ENCODE peak calls at places on chromosomes 3 and 15, in eight cellular contexts. S, O, H, U, N, X, I and J are unnamed samples.

GRCh38 chr15:84387086-84387485 is 151.5 kb downstream of the GOLGA6L4 start:
- DNase-seq in S (no peak), O (no peak), H (no peak), U (peak; percentile 29), N (no peak), X (no peak), I (no peak), J (peak; percentile 4)

GRCh38 chr3:190585771-190586630 is 72.1 kb downstream of the IL1RAP start:
- DNase-seq in S (peak; percentile 85), O (peak; percentile 63), H (no peak), U (no peak), N (no peak), X (no peak), I (no peak), J (no peak)

GRCh38 chr3:66428733-66429132 is 72.1 kb downstream of the LRIG1 start:
- DNase-seq in S (peak; percentile 38), O (no peak), H (peak; percentile 95), U (no peak), N (peak; percentile 66), X (peak; percentile 76), I (no peak), J (peak; percentile 85)

GRCh38 chr3:69065318-69065964 is 13.3 kb upstream of the TMF1 start:
- DNase-seq in S (no peak), O (no peak), H (no peak), U (no peak), N (no peak), X (no peak), I (no peak), J (no peak)

GRCh38 chr3:10581251-10581650 is 75.9 kb upstream of the ATP2B2 start:
- DNase-seq in S (no peak), O (no peak), H (no peak), U (no peak), N (no peak), X (no peak), I (no peak), J (no peak)

GRCh38 chr15:43134157-43134637 is 811 bp downstream of the TMEM62 start:
- DNase-seq in S (no peak), O (peak; percentile 41), H (no peak), U (no peak), N (no peak), X (no peak), I (no peak), J (no peak)

GRCh38 chr3:22098000-22098399 is 347.0 kb upstream of the ZNF385D start:
- DNase-seq in S (no peak), O (no peak), H (no peak), U (no peak), N (no peak), X (no peak), I (no peak), J (no peak)

GRCh38 chr15:74983725-74984231 is 11.6 kb upstream of the SCAMP5 start:
- DNase-seq in S (no peak), O (no peak), H (no peak), U (no peak), N (no peak), X (no peak), I (peak; percentile 27), J (no peak)

GRCh38 chr3:16906679-16907078 is 21.9 kb downstream of the PLCL2 start:
- DNase-seq in S (no peak), O (no peak), H (no peak), U (no peak), N (peak; percentile 40), X (no peak), I (no peak), J (no peak)

GRCh38 chr3:46695962-46696922 is 2.8 kb upstream of the ALS2CL start:
- DNase-seq in S (no peak), O (no peak), H (no peak), U (no peak), N (no peak), X (no peak), I (no peak), J (no peak)

GRCh38 chr3:45010718-45011355 is 15.3 kb upstream of the CLEC3B start:
- DNase-seq in S (no peak), O (no peak), H (no peak), U (no peak), N (no peak), X (no peak), I (no peak), J (peak; percentile 73)

GRCh38 chr3:175980731-175981130 is 1121.6 kb downstream of the NAALADL2 start:
- DNase-seq in S (no peak), O (no peak), H (no peak), U (no peak), N (no peak), X (no peak), I (no peak), J (no peak)

GRCh38 chr3:134796313-134797079 is 1.4 kb downstream of the EPHB1 start:
- DNase-seq in S (no peak), O (peak; percentile 68), H (peak; percentile 68), U (peak; percentile 71), N (no peak), X (no peak), I (no peak), J (no peak)

GRCh38 chr3:71528816-71529215 is 54.7 kb downstream of the FOXP1 start:
- DNase-seq in S (no peak), O (no peak), H (no peak), U (no peak), N (no peak), X (no peak), I (no peak), J (no peak)

GRCh38 chr3:80696280-80696679 is 928.5 kb upstream of the ROBO1 start:
- DNase-seq in S (no peak), O (peak; percentile 21), H (no peak), U (no peak), N (no peak), X (peak; percentile 60), I (no peak), J (no peak)

GRCh38 chr3:70069557-70069956 is 70.0 kb downstream of the SAMMSON start:
- DNase-seq in S (no peak), O (no peak), H (no peak), U (no peak), N (no peak), X (no peak), I (no peak), J (no peak)
- TF ChIP-seq POLR2AphosphoS5 in S (no peak), O (no peak), H (no peak), U (no peak), N (no peak), X (no peak), I (no peak), J (no peak)

DNA sequence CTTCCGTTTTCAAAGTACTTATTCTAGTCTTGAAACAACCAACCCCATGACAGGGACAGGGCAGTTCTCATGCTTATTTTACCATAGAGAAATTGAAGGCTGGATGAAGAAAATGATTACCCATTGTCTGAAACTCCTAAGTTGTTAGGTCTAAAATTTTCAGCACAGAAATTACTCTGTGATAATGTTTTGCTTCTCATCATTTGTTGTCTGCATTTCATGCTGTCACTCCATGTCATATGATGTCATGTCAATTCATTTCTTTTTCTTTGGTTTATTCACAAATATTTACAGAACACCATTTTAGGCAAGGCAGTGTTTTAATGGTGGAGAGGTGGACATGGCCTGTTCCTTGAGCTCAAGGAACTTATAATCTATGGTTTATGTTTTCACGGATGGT is 98.2 kb upstream of the RASGRP1 start:
- DNase-seq in S (no peak), O (no peak), H (no peak), U (no peak), N (no peak), X (no peak), I (no peak), J (no peak)
- H3K4me1 ChIP-seq in S (no peaks in the 10 kb centered on the region), O (no peaks in the 10 kb centered on the region), H (no peaks in the 10 kb centered on the region), U (no peaks in the 10 kb centered on the region), N (no peaks in the 10 kb centered on the region), X (no peaks in the 10 kb centered on the region), I (peaks cover 6% of the 10 kb centered on the region), J (no peaks in the 10 kb centered on the region)

GRCh38 chr3:133591271-133591742 is 17.8 kb downstream of the CDV3 start:
- DNase-seq in S (no peak), O (no peak), H (no peak), U (no peak), N (no peak), X (no peak), I (no peak), J (no peak)

GRCh38 chr3:133595341-133595740 is 21.9 kb downstream of the CDV3 start:
- DNase-seq in S (no peak), O (no peak), H (no peak), U (no peak), N (no peak), X (no peak), I (no peak), J (no peak)

GRCh38 chr3:133589503-133589902 is 16.0 kb downstream of the CDV3 start:
- DNase-seq in S (no peak), O (no peak), H (no peak), U (no peak), N (no peak), X (no peak), I (no peak), J (no peak)

GRCh38 chr3:133592843-133593242 is 19.4 kb downstream of the CDV3 start:
- DNase-seq in S (no peak), O (no peak), H (no peak), U (no peak), N (peak; percentile 20), X (no peak), I (no peak), J (no peak)

DNA sequence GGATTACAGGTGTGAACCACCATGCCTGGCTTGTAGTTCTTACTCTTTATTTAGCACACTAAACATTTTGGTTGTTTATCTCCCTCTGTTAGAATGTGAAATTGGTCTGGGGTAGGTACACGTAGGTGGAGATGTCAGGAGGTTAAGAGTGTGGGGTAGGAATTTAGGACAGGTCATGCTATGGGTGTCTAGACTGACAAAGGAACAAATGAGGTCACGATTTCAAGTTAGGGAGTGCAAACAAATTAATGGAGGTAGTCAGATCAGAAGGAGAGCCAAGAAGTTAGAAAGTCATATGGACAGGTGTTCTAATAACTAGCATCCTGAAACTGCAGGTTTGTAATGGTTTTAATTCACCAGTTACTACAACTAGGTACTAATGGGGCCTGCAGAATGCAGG is 19.8 kb downstream of the CDV3 start:
- DNase-seq in S (no peak), O (no peak), H (no peak), U (no peak), N (no peak), X (no peak), I (no peak), J (no peak)
- H3K27ac ChIP-seq in S (peak overlapping the region; percentile 8), O (peak overlapping the region; percentile 71), H (no peak overlapping the region), U (no peak overlapping the region), N (no peak overlapping the region), X (no peak overlapping the region), I (no peak overlapping the region), J (no peak overlapping the region)

GRCh38 chr3:82293435-82293834 is 532.0 kb upstream of the GBE1 start:
- DNase-seq in S (no peak), O (no peak), H (no peak), U (no peak), N (no peak), X (no peak), I (no peak), J (no peak)
- TF ChIP-seq POLR2AphosphoS5 in S (no peak), O (no peak), H (no peak), U (no peak), N (no peak), X (no peak), I (no peak), J (no peak)